ENCODE peak calls at places on chromosomes 3 and 15, in seven cellular contexts. K is NCI-H1694 treated with DMSO at 0.1 percent for 48 hours; E is cerebellar cortex; S is NCI-H446 treated with DMSO at 0.1 percent for 48 hours; Y is HS-5; J is stimulated activated CD4-positive, alpha-beta T cell treated with anti-CD3 and anti-CD28 coated beads, Interleukin-15, amount 100 ng/mL, for 1 hour; U is Daoy. B is an unnamed sample.

GRCh38 chr3:49609314-49609713 is 55.0 kb downstream of the BSN start:
- DNase-seq in K (no peak), E (peak), S (no peak), Y (no peak), J (no peak), U (no peak), B (no peak)

GRCh38 chr3:99023590-99024192 is 122.2 kb upstream of the DCBLD2 start:
- DNase-seq in K (peak), E (peak), S (no peak), Y (peak), J (no peak), U (peak), B (no peak)

GRCh38 chr15:26891448-26891881 is 24.6 kb downstream of the GABRA5 start:
- DNase-seq in K (peak), E (peak), S (peak), Y (no peak), J (no peak), U (peak), B (no peak)

GRCh38 chr3:64084640-64085039 is 61.3 kb upstream of the PSMD6 start:
- DNase-seq in K (no peak), E (no peak), S (no peak), Y (peak), J (no peak), U (peak), B (no peak)

GRCh38 chr3:107796786-107797185 is 274.0 kb downstream of the BBX start:
- DNase-seq in K (peak), E (peak), S (no peak), Y (peak), J (no peak), U (peak), B (no peak)

GRCh38 chr3:143562789-143563188 is 285.5 kb downstream of the SLC9A9 start:
- DNase-seq in K (no peak), E (no peak), S (no peak), Y (no peak), J (no peak), U (no peak), B (no peak)

GRCh38 chr3:65600888-65601287 is 437.8 kb downstream of the MAGI1 start:
- DNase-seq in K (no peak), E (no peak), S (no peak), Y (no peak), J (no peak), U (no peak), B (no peak)

GRCh38 chr3:56491566-56491965 is 23.3 kb upstream of the ERC2 start:
- DNase-seq in K (no peak), E (no peak), S (no peak), Y (no peak), J (no peak), U (no peak), B (no peak)

GRCh38 chr15:68991723-68992122 is 22.8 kb upstream of the NOX5 start:
- DNase-seq in K (peak), E (peak), S (no peak), Y (no peak), J (no peak), U (no peak), B (no peak)

GRCh38 chr3:69385723-69386483 is at the start of gene FRMD4B:
- DNase-seq in K (no peak), E (peak), S (no peak), Y (no peak), J (no peak), U (peak), B (no peak)

GRCh38 chr3:119628390-119628789 is 30.7 kb downstream of the PLA1A start:
- DNase-seq in K (no peak), E (no peak), S (no peak), Y (no peak), J (no peak), U (no peak), B (no peak)

GRCh38 chr3:12965999-12966846 is 107.0 kb downstream of the IQSEC1 start:
- DNase-seq in K (no peak), E (no peak), S (no peak), Y (no peak), J (no peak), U (no peak), B (no peak)

GRCh38 chr3:186693843-186694242 is 23.3 kb upstream of the KNG1 start:
- DNase-seq in K (no peak), E (no peak), S (no peak), Y (no peak), J (no peak), U (no peak), B (no peak)

GRCh38 chr15:86165263-86166204 is 85.9 kb downstream of the AGBL1 start:
- DNase-seq in K (no peak), E (no peak), S (no peak), Y (no peak), J (no peak), U (no peak), B (no peak)

GRCh38 chr15:42891569-42891968 is 29.0 kb downstream of the TTBK2 start:
- DNase-seq in K (no peak), E (no peak), S (no peak), Y (no peak), J (no peak), U (no peak), B (no peak)

GRCh38 chr15:22895465-22896190 is 57.2 kb downstream of the NIPA2 start:
- DNase-seq in K (no peak), E (no peak), S (no peak), Y (peak), J (no peak), U (peak), B (no peak)

GRCh38 chr3:28239108-28239507 is 2.3 kb upstream of the CMC1 start:
- DNase-seq in K (no peak), E (no peak), S (no peak), Y (no peak), J (no peak), U (no peak), B (no peak)

GRCh38 chr15:28936481-28936881 is 50.7 kb downstream of the APBA2 start:
- DNase-seq in K (no peak), E (no peak), S (no peak), Y (no peak), J (no peak), U (no peak), B (no peak)